ENCODE peak calls at places on chromosomes 3 and 15, in nine cellular contexts. W is mammary epithelial cell; G is IMR-90; I is transverse colon; E is left ventricle myocardium inferior; R is GM12878; L is CD8-positive, alpha-beta memory T cell; B is neuronal stem cell; N is right atrium auricular region. T is an unnamed sample. For H3K4me1, the result is how much of the 10 kb centered on the place peaks cover.

GRCh38 chr3:177523072-177523675 is 325.9 kb upstream of the TBL1XR1 start:
- DNase-seq in W (peak), G (no peak), I (no peak), E (no peak), R (no peak), L (no peak), B (no peak), N (no peak), T (no peak)

GRCh38 chr3:152517517-152517916 is 248.8 kb downstream of the MBNL1 start:
- DNase-seq in W (no peak), G (no peak), I (no peak), E (no peak), R (no peak), L (no peak), B (no peak), N (no peak), T (no peak)

GRCh38 chr3:52217409-52217805 is 8.0 kb downstream of the TLR9 start:
- DNase-seq in W (no peak), G (no peak), I (no peak), E (no peak), R (no peak), L (no peak), B (no peak), N (no peak), T (no peak)

GRCh38 chr15:49621327-49622210 is 721 bp downstream of the DTWD1 start:
- DNase-seq in W (peak), G (no peak), I (no peak), E (no peak), R (no peak), L (no peak), B (no peak), N (no peak), T (no peak)

GRCh38 chr3:144477593-144477992 is 506.0 kb downstream of the DIPK2A start:
- DNase-seq in W (no peak), G (no peak), I (no peak), E (no peak), R (no peak), L (no peak), B (no peak), N (no peak), T (no peak)

GRCh38 chr3:33041909-33042308 is 55.0 kb downstream of the GLB1 start:
- DNase-seq in W (no peak), G (no peak), I (no peak), E (no peak), R (no peak), L (no peak), B (no peak), N (no peak), T (no peak)

GRCh38 chr15:100627789-100628395 is 25.5 kb downstream of the ASB7 start:
- DNase-seq in W (peak), G (peak), I (peak), E (peak), R (peak), L (peak), B (peak), N (peak), T (no peak)

GRCh38 chr3:149655826-149656599 is 1.8 kb downstream of the WWTR1 start:
- DNase-seq in W (no peak), G (no peak), I (no peak), E (no peak), R (no peak), L (no peak), B (no peak), N (no peak), T (no peak)

GRCh38 chr3:129268396-129268795 is 10.3 kb upstream of the HMCES start:
- DNase-seq in W (no peak), G (no peak), I (no peak), E (no peak), R (no peak), L (no peak), B (no peak), N (no peak), T (no peak)

GRCh38 chr15:68642491-68642845 is 63.7 kb downstream of the CORO2B start:
- DNase-seq in W (no peak), G (peak), I (no peak), E (no peak), R (no peak), L (no peak), B (no peak), N (no peak), T (no peak)

GRCh38 chr15:49769225-49769624 is 148.4 kb downstream of the DTWD1 start:
- DNase-seq in W (no peak), G (no peak), I (no peak), E (no peak), R (no peak), L (no peak), B (no peak), N (no peak), T (no peak)

GRCh38 chr3:128226794-128227399 is 73.6 kb downstream of the EEFSEC start:
- DNase-seq in W (peak), G (peak), I (no peak), E (peak), R (no peak), L (no peak), B (peak), N (no peak), T (peak)

GRCh38 chr3:130896101-130896500 is 2.2 kb downstream of the ATP2C1 start:
- DNase-seq in W (no peak), G (no peak), I (no peak), E (no peak), R (no peak), L (no peak), B (no peak), N (no peak), T (no peak)

GRCh38 chr15:52097176-52097575 is 15.4 kb downstream of the BCL2L10 start:
- DNase-seq in W (no peak), G (no peak), I (no peak), E (no peak), R (no peak), L (no peak), B (no peak), N (no peak), T (no peak)

GRCh38 chr3:1048558-1048957 is 44.3 kb upstream of the CNTN6 start:
- DNase-seq in W (no peak), G (no peak), I (no peak), E (no peak), R (no peak), L (no peak), B (no peak), N (no peak), T (no peak)
- H3K4me1 ChIP-seq in W (under half), G (under half), I (under half), E (under half), R (under half), L (under half), B (under half), N (under half), T (under half)

DNA sequence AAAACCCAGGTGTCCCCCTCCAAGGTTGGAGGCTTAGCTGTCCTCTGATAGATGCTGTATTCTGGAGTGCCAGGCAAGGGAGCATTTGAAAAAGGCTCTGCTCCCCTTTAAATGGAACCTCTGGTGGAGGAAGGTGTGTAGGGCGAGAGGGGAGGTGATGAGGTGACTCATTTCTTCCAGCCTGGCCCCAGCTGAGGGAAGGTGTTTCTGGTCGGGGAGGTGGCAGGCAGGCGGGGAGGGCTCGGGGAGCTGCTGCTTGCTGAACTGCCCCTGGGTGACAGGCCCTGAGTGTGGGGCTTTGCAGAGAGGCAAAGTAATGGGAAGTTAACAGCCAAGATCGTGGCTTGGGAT is 18.8 kb downstream of the PSTPIP1 start:
- DNase-seq in W (peak), G (no peak), I (peak), E (no peak), R (no peak), L (peak), B (no peak), N (no peak), T (no peak)
- H3K4me1 ChIP-seq in W (under half), G (under half), I (under half), E (under half), R (under half), L (half or more), B (under half), N (under half), T (under half)

GRCh38 chr3:9780451-9780797 is 10.7 kb upstream of the CAMK1 start:
- DNase-seq in W (no peak), G (no peak), I (no peak), E (no peak), R (no peak), L (no peak), B (no peak), N (no peak), T (no peak)
- H3K4me1 ChIP-seq in W (under half), G (under half), I (under half), E (under half), R (under half), L (under half), B (under half), N (under half), T (under half)

GRCh38 chr3:71302604-71303003 is 280.9 kb downstream of the FOXP1 start:
- DNase-seq in W (no peak), G (no peak), I (no peak), E (no peak), R (no peak), L (no peak), B (no peak), N (no peak), T (no peak)

GRCh38 chr3:71304261-71304646 is 279.3 kb downstream of the FOXP1 start:
- DNase-seq in W (no peak), G (no peak), I (no peak), E (no peak), R (no peak), L (no peak), B (no peak), N (no peak), T (no peak)

GRCh38 chr3:71305246-71306206 is 278.0 kb downstream of the FOXP1 start:
- DNase-seq in W (peak), G (peak), I (peak), E (peak), R (no peak), L (no peak), B (peak), N (no peak), T (peak)

GRCh38 chr3:71303627-71304260 is 279.8 kb downstream of the FOXP1 start:
- DNase-seq in W (no peak), G (no peak), I (peak), E (no peak), R (no peak), L (no peak), B (no peak), N (no peak), T (no peak)

DNA sequence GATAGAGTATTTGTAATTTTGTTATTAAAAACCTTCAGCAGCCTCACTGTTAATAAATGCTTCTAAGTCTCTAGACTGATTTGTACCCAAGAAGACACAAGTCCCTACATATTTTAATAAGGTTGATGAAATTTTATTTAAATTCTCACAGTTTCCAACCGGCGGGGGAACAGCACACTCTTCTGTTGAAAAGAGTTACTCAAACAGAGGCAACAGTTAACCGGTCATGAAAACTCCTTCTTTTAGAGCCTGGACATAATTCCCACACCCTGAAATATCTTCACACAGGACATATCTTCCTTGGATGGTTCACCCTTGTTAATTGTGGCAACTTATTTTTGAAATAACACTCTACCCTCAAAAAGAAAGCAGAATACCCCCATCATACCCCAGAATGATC is 278.8 kb downstream of the FOXP1 start:
- DNase-seq in W (peak), G (peak), I (peak), E (no peak), R (no peak), L (no peak), B (no peak), N (no peak), T (peak)
- H3K4me1 ChIP-seq in W (under half), G (under half), I (under half), E (under half), R (under half), L (half or more), B (under half), N (under half), T (under half)

GRCh38 chr3:30632065-30632464 is 25.7 kb downstream of the TGFBR2 start:
- DNase-seq in W (no peak), G (no peak), I (no peak), E (no peak), R (no peak), L (no peak), B (no peak), N (no peak), T (no peak)

GRCh38 chr3:30630238-30631030 is 24.0 kb downstream of the TGFBR2 start:
- DNase-seq in W (no peak), G (no peak), I (no peak), E (no peak), R (no peak), L (no peak), B (no peak), N (no peak), T (no peak)

GRCh38 chr3:30629736-30630135 is 23.3 kb downstream of the TGFBR2 start:
- DNase-seq in W (no peak), G (no peak), I (no peak), E (no peak), R (no peak), L (no peak), B (no peak), N (no peak), T (no peak)

GRCh38 chr3:30632521-30632920 is 26.1 kb downstream of the TGFBR2 start:
- DNase-seq in W (no peak), G (no peak), I (no peak), E (no peak), R (no peak), L (no peak), B (no peak), N (no peak), T (no peak)

GRCh38 chr3:30631237-30631961 is 25.0 kb downstream of the TGFBR2 start:
- DNase-seq in W (no peak), G (no peak), I (no peak), E (no peak), R (no peak), L (peak), B (no peak), N (no peak), T (no peak)
- H3K4me1 ChIP-seq in W (half or more), G (under half), I (half or more), E (half or more), R (under half), L (half or more), B (under half), N (half or more), T (half or more)

GRCh38 chr15:98722209-98722608 is 73.9 kb downstream of the IGF1R start:
- DNase-seq in W (no peak), G (no peak), I (no peak), E (no peak), R (no peak), L (no peak), B (no peak), N (no peak), T (no peak)

GRCh38 chr15:98722645-98723044 is 74.3 kb downstream of the IGF1R start:
- DNase-seq in W (no peak), G (no peak), I (no peak), E (no peak), R (no peak), L (no peak), B (no peak), N (no peak), T (no peak)

GRCh38 chr15:98720577-98720976 is 72.2 kb downstream of the IGF1R start:
- DNase-seq in W (no peak), G (no peak), I (no peak), E (no peak), R (no peak), L (no peak), B (no peak), N (no peak), T (no peak)

GRCh38 chr15:98720036-98720435 is 71.7 kb downstream of the IGF1R start:
- DNase-seq in W (no peak), G (no peak), I (no peak), E (no peak), R (no peak), L (no peak), B (no peak), N (no peak), T (no peak)

DNA sequence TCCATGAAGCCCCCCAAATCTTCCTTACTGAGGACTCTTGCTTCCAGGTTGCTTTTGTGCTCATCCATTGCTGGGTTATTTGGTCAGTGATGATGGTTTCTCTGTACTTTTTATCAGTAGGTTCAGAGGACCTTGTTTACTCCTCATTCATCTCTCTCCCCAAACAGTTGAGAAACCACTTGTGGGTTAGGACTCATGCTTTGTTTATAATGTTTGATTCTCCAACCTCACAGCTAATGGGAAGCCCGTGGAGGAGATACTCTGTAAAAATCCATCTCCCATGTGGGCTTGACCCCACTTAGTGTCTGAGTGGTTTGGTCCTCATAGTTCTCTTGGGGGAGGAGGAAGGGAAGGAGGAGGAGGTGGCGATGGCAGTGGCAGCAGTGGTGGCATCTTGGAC is 72.8 kb downstream of the IGF1R start:
- DNase-seq in W (no peak), G (peak), I (no peak), E (no peak), R (no peak), L (no peak), B (no peak), N (no peak), T (no peak)
- H3K4me1 ChIP-seq in W (under half), G (under half), I (under half), E (half or more), R (under half), L (under half), B (under half), N (half or more), T (half or more)

GRCh38 chr15:25785643-25786029 is 77.5 kb downstream of the ATP10A start:
- DNase-seq in W (no peak), G (no peak), I (no peak), E (no peak), R (no peak), L (no peak), B (no peak), N (peak), T (no peak)
- H3K4me1 ChIP-seq in W (under half), G (under half), I (under half), E (under half), R (under half), L (under half), B (under half), N (under half), T (half or more)

GRCh38 chr3:112120485-112120836 is 12.6 kb downstream of the GCSAM start:
- DNase-seq in W (no peak), G (no peak), I (no peak), E (no peak), R (no peak), L (no peak), B (no peak), N (no peak), T (no peak)

GRCh38 chr3:112122870-112123269 is 10.2 kb downstream of the GCSAM start:
- DNase-seq in W (no peak), G (no peak), I (no peak), E (no peak), R (no peak), L (no peak), B (no peak), N (no peak), T (no peak)

GRCh38 chr3:112123548-112123947 is 9.5 kb downstream of the GCSAM start:
- DNase-seq in W (no peak), G (no peak), I (no peak), E (no peak), R (no peak), L (no peak), B (no peak), N (no peak), T (no peak)

GRCh38 chr3:112119686-112120484 is 13.2 kb downstream of the GCSAM start:
- DNase-seq in W (no peak), G (no peak), I (no peak), E (no peak), R (no peak), L (no peak), B (no peak), N (no peak), T (no peak)

GRCh38 chr3:112121577-112122547 is 11.2 kb downstream of the GCSAM start:
- DNase-seq in W (no peak), G (no peak), I (no peak), E (no peak), R (no peak), L (no peak), B (no peak), N (no peak), T (no peak)
- H3K4me1 ChIP-seq in W (under half), G (under half), I (under half), E (under half), R (half or more), L (under half), B (under half), N (under half), T (under half)